ENCODE peak calls at places on chromosome 9, in nine cellular contexts. One of them, this sample, is unnamed.
A peak's percentile ranks its signal among the peaks of the same experiment; 100 is the strongest.

GRCh38 chr9:21255538-21256212 is 15.9 kb upstream of the IFNA14 start:
- DNase-seq in AG04450: no peak
- DNase-seq in CD8-positive, alpha-beta memory T cell: no peak
- DNase-seq in hepatocyte: no peak
- DNase-seq in spleen: no peak
- DNase-seq in coronary artery: no peak
- DNase-seq in mammary epithelial cell: no peak
- DNase-seq in skeletal muscle cell: no peak
- DNase-seq in aorta: no peak
- DNase-seq in this sample: no peak

GRCh38 chr9:121900163-121900562 is 192.9 kb downstream of the TTLL11 start:
- DNase-seq in coronary artery: no peak
- DNase-seq in mammary epithelial cell: no peak
- DNase-seq in skeletal muscle cell: no peak
- DNase-seq in AG04450: no peak
- DNase-seq in CD8-positive, alpha-beta memory T cell: no peak
- DNase-seq in spleen: no peak
- DNase-seq in aorta: no peak
- DNase-seq in hepatocyte: no peak
- DNase-seq in this sample: no peak

GRCh38 chr9:82073551-82073950 is 85.0 kb downstream of the SPATA31D1 start:
- DNase-seq in skeletal muscle cell: no peak
- DNase-seq in coronary artery: no peak
- DNase-seq in mammary epithelial cell: no peak
- DNase-seq in spleen: no peak
- DNase-seq in CD8-positive, alpha-beta memory T cell: no peak
- DNase-seq in AG04450: no peak
- DNase-seq in aorta: no peak
- DNase-seq in hepatocyte: no peak
- DNase-seq in this sample: no peak

GRCh38 chr9:16901589-16901988 is 31.1 kb upstream of the BNC2 start:
- DNase-seq in CD8-positive, alpha-beta memory T cell: no peak
- DNase-seq in mammary epithelial cell: peak; percentile 16
- DNase-seq in hepatocyte: no peak
- DNase-seq in spleen: no peak
- DNase-seq in AG04450: no peak
- DNase-seq in aorta: no peak
- DNase-seq in coronary artery: no peak
- DNase-seq in skeletal muscle cell: no peak
- DNase-seq in this sample: peak; percentile 61

GRCh38 chr9:131029574-131029952 is 20.6 kb downstream of the LAMC3 start:
- DNase-seq in CD8-positive, alpha-beta memory T cell: no peak
- DNase-seq in aorta: no peak
- DNase-seq in hepatocyte: no peak
- DNase-seq in skeletal muscle cell: no peak
- DNase-seq in spleen: no peak
- DNase-seq in coronary artery: no peak
- DNase-seq in AG04450: no peak
- DNase-seq in mammary epithelial cell: no peak
- DNase-seq in this sample: no peak

GRCh38 chr9:15722888-15723287 is 170.0 kb downstream of the CCDC171 start:
- DNase-seq in spleen: no peak
- DNase-seq in hepatocyte: no peak
- DNase-seq in aorta: no peak
- DNase-seq in AG04450: no peak
- DNase-seq in coronary artery: no peak
- DNase-seq in CD8-positive, alpha-beta memory T cell: no peak
- DNase-seq in skeletal muscle cell: peak; percentile 7
- DNase-seq in mammary epithelial cell: no peak
- DNase-seq in this sample: no peak

GRCh38 chr9:136542246-136543041 is 3.4 kb downstream of the NOTCH1 start:
- DNase-seq in spleen: no peak
- DNase-seq in hepatocyte: no peak
- DNase-seq in AG04450: no peak
- DNase-seq in skeletal muscle cell: no peak
- DNase-seq in CD8-positive, alpha-beta memory T cell: no peak
- DNase-seq in mammary epithelial cell: no peak
- DNase-seq in aorta: no peak
- DNase-seq in coronary artery: no peak
- DNase-seq in this sample: no peak

GRCh38 chr9:131960805-131961495 is 118.7 kb downstream of the MED27 start:
- DNase-seq in aorta: no peak
- DNase-seq in spleen: no peak
- DNase-seq in mammary epithelial cell: peak; percentile 31
- DNase-seq in AG04450: no peak
- DNase-seq in CD8-positive, alpha-beta memory T cell: no peak
- DNase-seq in skeletal muscle cell: no peak
- DNase-seq in hepatocyte: no peak
- DNase-seq in coronary artery: no peak
- DNase-seq in this sample: no peak

GRCh38 chr9:124635285-124635684 is 128.1 kb upstream of the NR5A1 start:
- DNase-seq in mammary epithelial cell: no peak
- DNase-seq in hepatocyte: no peak
- DNase-seq in coronary artery: no peak
- DNase-seq in aorta: no peak
- DNase-seq in spleen: no peak
- DNase-seq in skeletal muscle cell: no peak
- DNase-seq in AG04450: no peak
- DNase-seq in CD8-positive, alpha-beta memory T cell: no peak
- DNase-seq in this sample: no peak

GRCh38 chr9:27356446-27356845 is 59.5 kb upstream of the EQTN start:
- DNase-seq in aorta: no peak
- DNase-seq in CD8-positive, alpha-beta memory T cell: no peak
- DNase-seq in mammary epithelial cell: no peak
- DNase-seq in coronary artery: no peak
- DNase-seq in spleen: no peak
- DNase-seq in hepatocyte: no peak
- DNase-seq in AG04450: no peak
- DNase-seq in skeletal muscle cell: no peak
- DNase-seq in this sample: no peak

GRCh38 chr9:123407537-123407828 is 51.5 kb downstream of the CRB2 start:
- DNase-seq in AG04450: no peak
- DNase-seq in hepatocyte: no peak
- DNase-seq in spleen: no peak
- DNase-seq in coronary artery: no peak
- DNase-seq in aorta: no peak
- DNase-seq in skeletal muscle cell: no peak
- DNase-seq in CD8-positive, alpha-beta memory T cell: no peak
- DNase-seq in mammary epithelial cell: no peak
- DNase-seq in this sample: no peak

GRCh38 chr9:129995409-129996160 is 47.4 kb downstream of the FNBP1 start:
- DNase-seq in AG04450: no peak
- DNase-seq in aorta: no peak
- DNase-seq in mammary epithelial cell: peak; percentile 76
- DNase-seq in spleen: no peak
- DNase-seq in coronary artery: no peak
- DNase-seq in skeletal muscle cell: no peak
- DNase-seq in CD8-positive, alpha-beta memory T cell: no peak
- DNase-seq in hepatocyte: no peak
- DNase-seq in this sample: peak; percentile 87

DNA sequence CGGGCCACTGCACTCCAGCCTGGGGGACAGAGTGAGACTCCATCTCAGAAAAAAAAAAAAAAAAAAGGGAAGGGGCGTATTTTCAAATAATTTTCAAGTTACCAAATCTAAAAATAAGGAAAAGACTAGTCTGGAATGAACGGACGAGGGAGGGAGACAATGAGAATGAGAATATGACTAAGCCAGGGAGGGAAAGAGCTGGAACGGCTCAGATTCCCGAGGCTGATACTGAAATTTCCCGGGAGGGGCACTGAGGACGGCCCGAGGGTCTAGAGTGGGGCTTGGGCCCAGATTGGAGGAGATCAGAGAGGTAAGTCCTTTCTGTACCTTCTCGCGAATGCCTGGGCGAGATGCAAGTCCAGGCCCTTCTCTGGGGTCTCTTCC is 3.4 kb upstream of the CCIN start:
- DNase-seq in CD8-positive, alpha-beta memory T cell: no peak
- DNase-seq in AG04450: no peak
- DNase-seq in aorta: no peak
- DNase-seq in spleen: no peak
- DNase-seq in mammary epithelial cell: no peak
- DNase-seq in hepatocyte: no peak
- DNase-seq in coronary artery: no peak
- DNase-seq in skeletal muscle cell: no peak
- DNase-seq in this sample: no peak
- H3K4me3 ChIP-seq in CD8-positive, alpha-beta memory T cell: no peak overlapping the region
- H3K4me3 ChIP-seq in AG04450: peak overlapping the region; percentile 63
- H3K4me3 ChIP-seq in aorta: no peak overlapping the region
- H3K4me3 ChIP-seq in spleen: peak overlapping the region; percentile 47
- H3K4me3 ChIP-seq in mammary epithelial cell: no peak overlapping the region
- H3K4me3 ChIP-seq in hepatocyte: no peak overlapping the region
- H3K4me3 ChIP-seq in coronary artery: peak overlapping the region; percentile 67
- H3K4me3 ChIP-seq in skeletal muscle cell: peak overlapping the region; percentile 53
- H3K4me3 ChIP-seq in this sample: no peak overlapping the region

GRCh38 chr9:13446935-13447334 is 167.4 kb upstream of the MPDZ start:
- DNase-seq in aorta: no peak
- DNase-seq in CD8-positive, alpha-beta memory T cell: no peak
- DNase-seq in mammary epithelial cell: no peak
- DNase-seq in coronary artery: no peak
- DNase-seq in skeletal muscle cell: no peak
- DNase-seq in hepatocyte: no peak
- DNase-seq in spleen: no peak
- DNase-seq in AG04450: no peak
- DNase-seq in this sample: peak; percentile 8

GRCh38 chr9:13447551-13448422 is 168.3 kb upstream of the MPDZ start:
- DNase-seq in CD8-positive, alpha-beta memory T cell: no peak
- DNase-seq in aorta: no peak
- DNase-seq in AG04450: no peak
- DNase-seq in hepatocyte: no peak
- DNase-seq in spleen: no peak
- DNase-seq in coronary artery: no peak
- DNase-seq in mammary epithelial cell: no peak
- DNase-seq in skeletal muscle cell: no peak
- DNase-seq in this sample: no peak

GRCh38 chr9:13450723-13451122 is 171.2 kb upstream of the MPDZ start:
- DNase-seq in CD8-positive, alpha-beta memory T cell: no peak
- DNase-seq in mammary epithelial cell: peak; percentile 20
- DNase-seq in aorta: no peak
- DNase-seq in hepatocyte: no peak
- DNase-seq in skeletal muscle cell: no peak
- DNase-seq in AG04450: no peak
- DNase-seq in spleen: no peak
- DNase-seq in coronary artery: no peak
- DNase-seq in this sample: no peak

GRCh38 chr9:13446261-13446660 is 166.8 kb upstream of the MPDZ start:
- DNase-seq in mammary epithelial cell: no peak
- DNase-seq in spleen: no peak
- DNase-seq in coronary artery: no peak
- DNase-seq in aorta: no peak
- DNase-seq in skeletal muscle cell: no peak
- DNase-seq in AG04450: no peak
- DNase-seq in CD8-positive, alpha-beta memory T cell: no peak
- DNase-seq in hepatocyte: no peak
- DNase-seq in this sample: no peak

GRCh38 chr9:13448482-13448881 is 169.0 kb upstream of the MPDZ start:
- DNase-seq in spleen: no peak
- DNase-seq in AG04450: no peak
- DNase-seq in skeletal muscle cell: no peak
- DNase-seq in aorta: no peak
- DNase-seq in CD8-positive, alpha-beta memory T cell: no peak
- DNase-seq in mammary epithelial cell: no peak
- DNase-seq in hepatocyte: no peak
- DNase-seq in coronary artery: no peak
- DNase-seq in this sample: no peak
- H3K4me3 ChIP-seq in spleen: no peak overlapping the region
- H3K4me3 ChIP-seq in AG04450: no peak overlapping the region
- H3K4me3 ChIP-seq in skeletal muscle cell: no peak overlapping the region
- H3K4me3 ChIP-seq in aorta: no peak overlapping the region
- H3K4me3 ChIP-seq in CD8-positive, alpha-beta memory T cell: no peak overlapping the region
- H3K4me3 ChIP-seq in mammary epithelial cell: no peak overlapping the region
- H3K4me3 ChIP-seq in hepatocyte: no peak overlapping the region
- H3K4me3 ChIP-seq in coronary artery: no peak overlapping the region
- H3K4me3 ChIP-seq in this sample: no peak overlapping the region

GRCh38 chr9:106697799-106698591 is 165.0 kb upstream of the ZNF462 start:
- DNase-seq in hepatocyte: peak; percentile 68
- DNase-seq in AG04450: no peak
- DNase-seq in aorta: peak; percentile 91
- DNase-seq in coronary artery: peak; percentile 77
- DNase-seq in mammary epithelial cell: peak; percentile 62
- DNase-seq in spleen: peak; percentile 72
- DNase-seq in skeletal muscle cell: peak; percentile 57
- DNase-seq in CD8-positive, alpha-beta memory T cell: no peak
- DNase-seq in this sample: peak; percentile 77
- H3K4me3 ChIP-seq in hepatocyte: no peak overlapping the region
- H3K4me3 ChIP-seq in AG04450: peak overlapping the region; percentile 48
- H3K4me3 ChIP-seq in aorta: peak overlapping the region; percentile 1
- H3K4me3 ChIP-seq in coronary artery: peak overlapping the region; percentile 66
- H3K4me3 ChIP-seq in mammary epithelial cell: peak overlapping the region; percentile 38
- H3K4me3 ChIP-seq in spleen: no peak overlapping the region
- H3K4me3 ChIP-seq in skeletal muscle cell: peak overlapping the region; percentile 41
- H3K4me3 ChIP-seq in CD8-positive, alpha-beta memory T cell: no peak overlapping the region
- H3K4me3 ChIP-seq in this sample: no peak overlapping the region

GRCh38 chr9:127537014-127537413 is 75.1 kb upstream of the STXBP1 start:
- DNase-seq in CD8-positive, alpha-beta memory T cell: no peak
- DNase-seq in aorta: no peak
- DNase-seq in hepatocyte: no peak
- DNase-seq in spleen: no peak
- DNase-seq in skeletal muscle cell: peak; percentile 34
- DNase-seq in AG04450: no peak
- DNase-seq in coronary artery: no peak
- DNase-seq in mammary epithelial cell: no peak
- DNase-seq in this sample: peak; percentile 75

GRCh38 chr9:127539259-127539981 is 72.7 kb upstream of the STXBP1 start:
- DNase-seq in aorta: peak; percentile 79
- DNase-seq in mammary epithelial cell: no peak
- DNase-seq in CD8-positive, alpha-beta memory T cell: no peak
- DNase-seq in spleen: no peak
- DNase-seq in AG04450: no peak
- DNase-seq in hepatocyte: no peak
- DNase-seq in coronary artery: no peak
- DNase-seq in skeletal muscle cell: no peak
- DNase-seq in this sample: no peak

GRCh38 chr9:127536499-127536898 is 75.6 kb upstream of the STXBP1 start:
- DNase-seq in mammary epithelial cell: no peak
- DNase-seq in skeletal muscle cell: no peak
- DNase-seq in CD8-positive, alpha-beta memory T cell: no peak
- DNase-seq in coronary artery: no peak
- DNase-seq in spleen: no peak
- DNase-seq in aorta: no peak
- DNase-seq in AG04450: no peak
- DNase-seq in hepatocyte: no peak
- DNase-seq in this sample: no peak

GRCh38 chr9:127538849-127539258 is 73.2 kb upstream of the STXBP1 start:
- DNase-seq in mammary epithelial cell: no peak
- DNase-seq in aorta: no peak
- DNase-seq in skeletal muscle cell: no peak
- DNase-seq in coronary artery: no peak
- DNase-seq in hepatocyte: no peak
- DNase-seq in AG04450: no peak
- DNase-seq in spleen: no peak
- DNase-seq in CD8-positive, alpha-beta memory T cell: no peak
- DNase-seq in this sample: no peak

DNA sequence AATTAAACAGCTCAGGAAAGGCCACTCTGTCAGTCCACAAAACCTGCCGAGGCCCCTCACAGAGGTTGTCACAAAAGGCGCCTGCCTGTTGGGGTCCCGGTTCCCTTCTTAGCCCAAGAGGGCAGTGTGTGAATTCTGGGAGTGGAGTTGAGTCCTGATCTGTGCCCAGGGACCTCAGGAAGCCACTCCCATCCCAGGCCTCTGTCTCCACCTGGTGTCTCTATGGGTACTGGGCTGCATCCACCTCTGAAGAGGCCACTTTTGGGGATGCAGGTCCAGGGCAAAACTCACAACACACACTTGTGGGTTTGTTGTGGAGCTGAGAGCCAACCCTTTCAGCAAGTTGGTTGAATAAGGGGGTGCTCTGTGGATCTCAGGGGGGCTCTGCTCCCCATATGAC is 74.3 kb upstream of the STXBP1 start:
- DNase-seq in AG04450: no peak
- DNase-seq in spleen: no peak
- DNase-seq in coronary artery: no peak
- DNase-seq in CD8-positive, alpha-beta memory T cell: no peak
- DNase-seq in aorta: no peak
- DNase-seq in hepatocyte: no peak
- DNase-seq in mammary epithelial cell: no peak
- DNase-seq in skeletal muscle cell: no peak
- DNase-seq in this sample: no peak
- H3K4me3 ChIP-seq in AG04450: no peak overlapping the region
- H3K4me3 ChIP-seq in spleen: no peak overlapping the region
- H3K4me3 ChIP-seq in coronary artery: no peak overlapping the region
- H3K4me3 ChIP-seq in CD8-positive, alpha-beta memory T cell: no peak overlapping the region
- H3K4me3 ChIP-seq in aorta: no peak overlapping the region
- H3K4me3 ChIP-seq in hepatocyte: no peak overlapping the region
- H3K4me3 ChIP-seq in mammary epithelial cell: no peak overlapping the region
- H3K4me3 ChIP-seq in skeletal muscle cell: no peak overlapping the region
- H3K4me3 ChIP-seq in this sample: no peak overlapping the region